ENCODE peak calls at places on chromosomes 5 and 9, in seven cellular contexts. V is LoVo; F is brain pericyte; C is NCI-H460; D is stimulated activated naive CD8-positive, alpha-beta T cell treated with anti-CD3 and anti-CD28 coated beads, Interleukin-15, amount 100 ng/mL, for 72 hours; Z is HFF-Myc; S is GM13977. A is an unnamed sample.

GRCh38 chr5:137621861-137622823 is 113.7 kb downstream of the KLHL3 start:
- DNase-seq in Z (no peak), D (no peak), S (no peak), C (no peak), F (no peak), V (no peak), A (no peak)

GRCh38 chr9:19252885-19253219 is 22.4 kb downstream of the DENND4C start:
- DNase-seq in V (no peak), C (no peak), Z (no peak), D (no peak), F (no peak), S (no peak), A (no peak)

GRCh38 chr9:105362470-105362869 is 85.4 kb upstream of the FSD1L start:
- DNase-seq in D (no peak), F (no peak), Z (no peak), C (no peak), V (no peak), S (no peak), A (no peak)

GRCh38 chr5:156402387-156402921 is 75.5 kb downstream of the SGCD start:
- DNase-seq in V (no peak), F (no peak), S (peak), D (peak), Z (no peak), C (no peak), A (peak)

GRCh38 chr5:95975703-95976102 is 14.1 kb upstream of the ELL2 start:
- DNase-seq in Z (no peak), V (no peak), S (no peak), F (no peak), C (no peak), D (no peak), A (no peak)

GRCh38 chr5:14476791-14477435 is 104.7 kb upstream of the OTULINL start:
- DNase-seq in S (no peak), V (no peak), F (no peak), C (no peak), Z (no peak), D (no peak), A (no peak)

GRCh38 chr5:40112875-40113274 is 566.8 kb upstream of the PTGER4 start:
- DNase-seq in Z (no peak), S (no peak), F (no peak), V (no peak), C (no peak), D (no peak), A (no peak)

GRCh38 chr5:170528976-170529375 is 25.2 kb downstream of the KCNIP1 start:
- DNase-seq in V (no peak), F (no peak), D (no peak), Z (no peak), S (no peak), C (no peak), A (no peak)

GRCh38 chr5:112202694-112203093 is 216.4 kb downstream of the EPB41L4A start:
- DNase-seq in D (no peak), F (no peak), S (no peak), V (no peak), Z (no peak), C (no peak), A (no peak)

GRCh38 chr9:12702160-12702758 is 9.1 kb downstream of the TYRP1 start:
- DNase-seq in V (peak), D (no peak), C (peak), F (no peak), Z (no peak), S (no peak), A (peak)

GRCh38 chr9:27227192-27227591 is 69.8 kb downstream of the EQTN start:
- DNase-seq in D (no peak), V (no peak), Z (no peak), S (no peak), C (peak), F (no peak), A (no peak)

GRCh38 chr9:137175345-137175961 is 3.6 kb upstream of the TMEM210 start:
- DNase-seq in C (no peak), V (no peak), D (no peak), Z (no peak), F (no peak), S (no peak), A (peak)

GRCh38 chr5:73066466-73066865 is 53.9 kb upstream of the TMEM171 start:
- DNase-seq in Z (peak), D (no peak), C (no peak), F (no peak), S (no peak), V (no peak), A (no peak)

GRCh38 chr9:99040254-99040653 is 64.7 kb upstream of the TGFBR1 start:
- DNase-seq in F (no peak), S (no peak), Z (no peak), V (no peak), D (no peak), C (no peak), A (no peak)

GRCh38 chr9:95105519-95106287 is 211.8 kb downstream of the FANCC start:
- DNase-seq in Z (no peak), C (no peak), D (no peak), S (no peak), F (no peak), V (peak), A (no peak)

A was measured in GM23338.